ENCODE peak calls at places on chromosomes 7 and 10, in eight cellular contexts. U, M, C, L, F, T, E and Y are unnamed samples.

GRCh38 chr10:62627985-62628384 is 176.5 kb upstream of the ADO start:
- DNase-seq in U (no peak), M (no peak), C (no peak), L (no peak), F (no peak), T (peak; percentile 25), E (no peak), Y (no peak)

GRCh38 chr7:157485361-157485831 is 148.6 kb downstream of the DNAJB6 start:
- DNase-seq in U (peak; percentile 45), M (no peak), C (no peak), L (no peak), F (no peak), T (no peak), E (no peak), Y (no peak)

GRCh38 chr10:121449457-121450045 is 148.7 kb downstream of the FGFR2 start:
- DNase-seq in U (no peak), M (no peak), C (no peak), L (no peak), F (no peak), T (no peak), E (no peak), Y (no peak)

GRCh38 chr7:98240961-98241673 is 10.9 kb downstream of the TECPR1 start:
- DNase-seq in U (no peak), M (no peak), C (peak; percentile 18), L (peak; percentile 29), F (peak; percentile 59), T (peak; percentile 21), E (peak; percentile 56), Y (no peak)

GRCh38 chr10:124007102-124007772 is 86.2 kb downstream of the CHST15 start:
- DNase-seq in U (no peak), M (no peak), C (no peak), L (no peak), F (no peak), T (no peak), E (no peak), Y (no peak)

GRCh38 chr10:46234431-46235060 is 52.3 kb upstream of the ANTXRL start:
- DNase-seq in U (peak; percentile 42), M (no peak), C (no peak), L (no peak), F (no peak), T (no peak), E (no peak), Y (no peak)

GRCh38 chr10:93261961-93262610 is 188.4 kb downstream of the CYP26A1 start:
- DNase-seq in U (no peak), M (peak; percentile 5), C (no peak), L (no peak), F (no peak), T (peak; percentile 63), E (peak; percentile 21), Y (no peak)

GRCh38 chr10:122331615-122332446 is 42.7 kb upstream of the PLEKHA1 start:
- DNase-seq in U (no peak), M (peak; percentile 90), C (no peak), L (no peak), F (no peak), T (peak; percentile 72), E (no peak), Y (no peak)

GRCh38 chr10:126166797-126167196 is 221.5 kb downstream of the ADAM12 start:
- DNase-seq in U (no peak), M (no peak), C (no peak), L (no peak), F (no peak), T (no peak), E (no peak), Y (no peak)

GRCh38 chr7:69598487-69599148 is 343 bp downstream of the AUTS2 start:
- DNase-seq in U (no peak), M (no peak), C (no peak), L (no peak), F (no peak), T (peak; percentile 42), E (no peak), Y (no peak)

GRCh38 chr10:6400331-6400730 is 179.7 kb downstream of the PRKCQ start:
- DNase-seq in U (no peak), M (no peak), C (no peak), L (no peak), F (no peak), T (no peak), E (no peak), Y (no peak)

GRCh38 chr10:6402349-6402709 is 177.7 kb downstream of the PRKCQ start:
- DNase-seq in U (no peak), M (no peak), C (no peak), L (no peak), F (no peak), T (no peak), E (no peak), Y (no peak)

GRCh38 chr10:6401066-6401465 is 179.0 kb downstream of the PRKCQ start:
- DNase-seq in U (no peak), M (no peak), C (no peak), L (no peak), F (no peak), T (peak; percentile 19), E (no peak), Y (no peak)

GRCh38 chr10:6402960-6403359 is 177.1 kb downstream of the PRKCQ start:
- DNase-seq in U (no peak), M (no peak), C (no peak), L (no peak), F (no peak), T (no peak), E (no peak), Y (no peak)

DNA sequence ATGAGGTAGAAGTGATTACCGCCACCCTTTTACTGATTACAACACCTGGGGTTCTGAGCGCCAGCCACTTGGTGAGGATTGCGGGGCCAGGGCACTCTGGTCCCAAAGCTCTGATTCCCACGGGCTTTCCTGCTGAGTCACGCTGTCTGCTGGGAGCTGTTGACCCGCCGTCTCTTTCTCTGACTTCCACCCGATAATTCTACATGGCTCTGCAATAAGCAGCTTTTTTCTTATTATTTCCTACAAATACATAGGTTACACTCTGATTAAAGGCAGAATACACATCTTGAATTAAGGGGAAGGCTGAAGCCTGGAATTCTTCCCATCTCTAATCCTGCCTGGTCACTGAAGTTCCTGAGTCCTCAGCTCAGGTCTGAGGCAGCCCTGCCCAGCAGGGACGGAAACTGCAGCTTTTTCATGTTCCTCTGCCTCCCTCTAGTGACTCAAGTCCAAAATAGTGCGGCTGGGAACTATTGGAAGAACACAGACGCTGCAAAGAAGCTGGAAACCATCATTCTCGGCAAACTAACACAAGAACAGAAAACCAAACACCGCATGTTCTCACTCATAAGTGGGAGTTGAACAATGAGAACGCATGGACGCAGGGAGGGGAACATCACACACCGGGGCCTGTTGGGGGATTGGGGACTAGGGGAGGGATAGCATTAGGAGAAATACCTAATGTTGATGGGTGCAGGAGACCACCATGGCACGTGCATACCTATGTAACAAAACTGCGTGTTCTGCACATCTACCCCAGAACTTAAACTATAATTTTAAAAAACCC is 178.3 kb downstream of the PRKCQ start:
- DNase-seq in U (peak; percentile 74), M (peak; percentile 58), C (peak; percentile 89), L (peak; percentile 82), F (peak; percentile 93), T (peak; percentile 88), E (peak; percentile 94), Y (peak; percentile 29)
- H3K4me3 ChIP-seq in U (no peak overlapping the region), M (peak overlapping the region; percentile 23), C (peak overlapping the region; percentile 57), L (no peak overlapping the region), F (no peak overlapping the region), T (peak overlapping the region; percentile 54), E (peak overlapping the region; percentile 39), Y (no peak overlapping the region)

GRCh38 chr10:91487914-91488577 is 77.9 kb downstream of the HECTD2 start:
- DNase-seq in U (no peak), M (no peak), C (no peak), L (no peak), F (no peak), T (no peak), E (no peak), Y (no peak)

GRCh38 chr10:91495402-91495801 is 85.3 kb downstream of the HECTD2 start:
- DNase-seq in U (no peak), M (no peak), C (no peak), L (no peak), F (no peak), T (no peak), E (no peak), Y (no peak)

DNA sequence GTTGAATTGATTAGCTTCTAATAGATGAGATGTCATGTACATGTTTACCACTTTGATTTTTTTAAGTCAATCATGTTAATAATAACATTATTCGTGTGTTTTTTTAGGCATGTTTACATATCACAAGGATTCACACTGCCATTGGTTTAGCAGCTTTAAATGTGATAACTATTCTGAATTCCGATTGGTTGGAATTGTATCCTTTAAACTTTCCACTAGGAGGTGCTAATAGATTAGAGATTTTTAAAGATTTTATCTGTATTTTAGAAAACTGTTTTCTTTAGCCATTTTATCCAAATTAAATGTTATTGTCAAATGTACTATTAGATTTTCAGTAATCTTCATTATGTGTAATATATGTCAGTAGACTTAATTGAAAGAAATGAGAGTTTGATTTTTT is 83.2 kb downstream of the HECTD2 start:
- DNase-seq in U (no peak), M (no peak), C (peak; percentile 32), L (peak; percentile 20), F (peak; percentile 24), T (peak; percentile 53), E (peak; percentile 64), Y (no peak)
- TF ChIP-seq CTCF in U (no peak), M (peak; percentile 14), C (peak; percentile 10), L (peak; percentile 25), F (peak; percentile 49), T (peak; percentile 18), E (peak; percentile 32), Y (peak; percentile 27)

DNA sequence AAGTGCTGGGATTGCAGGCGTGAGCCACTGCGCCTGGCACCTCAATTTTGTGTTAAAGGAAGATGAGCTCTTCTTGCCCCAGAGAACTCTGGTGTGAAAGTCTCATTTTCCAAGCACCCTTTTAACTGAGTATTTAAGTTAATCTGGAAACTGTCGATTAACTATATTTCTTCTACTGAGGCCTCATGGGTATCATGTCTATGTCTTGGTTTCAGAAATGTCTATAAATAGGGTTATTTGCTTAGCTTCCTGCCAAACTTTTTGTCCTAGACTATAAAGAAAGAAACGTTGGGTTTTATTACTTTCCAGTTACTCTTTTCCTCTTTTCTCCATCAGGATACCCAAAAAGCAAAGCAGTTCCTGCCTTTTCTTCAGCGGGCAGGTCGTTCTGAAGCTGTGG is 102.4 kb downstream of the LRRC4 start:
- DNase-seq in U (no peak), M (no peak), C (no peak), L (peak; percentile 53), F (no peak), T (no peak), E (no peak), Y (no peak)
- H3K4me3 ChIP-seq in U (no peak overlapping the region), M (no peak overlapping the region), C (no peak overlapping the region), L (peak overlapping the region; percentile 2), F (no peak overlapping the region), T (no peak overlapping the region), E (no peak overlapping the region), Y (peak overlapping the region; percentile 29)

DNA sequence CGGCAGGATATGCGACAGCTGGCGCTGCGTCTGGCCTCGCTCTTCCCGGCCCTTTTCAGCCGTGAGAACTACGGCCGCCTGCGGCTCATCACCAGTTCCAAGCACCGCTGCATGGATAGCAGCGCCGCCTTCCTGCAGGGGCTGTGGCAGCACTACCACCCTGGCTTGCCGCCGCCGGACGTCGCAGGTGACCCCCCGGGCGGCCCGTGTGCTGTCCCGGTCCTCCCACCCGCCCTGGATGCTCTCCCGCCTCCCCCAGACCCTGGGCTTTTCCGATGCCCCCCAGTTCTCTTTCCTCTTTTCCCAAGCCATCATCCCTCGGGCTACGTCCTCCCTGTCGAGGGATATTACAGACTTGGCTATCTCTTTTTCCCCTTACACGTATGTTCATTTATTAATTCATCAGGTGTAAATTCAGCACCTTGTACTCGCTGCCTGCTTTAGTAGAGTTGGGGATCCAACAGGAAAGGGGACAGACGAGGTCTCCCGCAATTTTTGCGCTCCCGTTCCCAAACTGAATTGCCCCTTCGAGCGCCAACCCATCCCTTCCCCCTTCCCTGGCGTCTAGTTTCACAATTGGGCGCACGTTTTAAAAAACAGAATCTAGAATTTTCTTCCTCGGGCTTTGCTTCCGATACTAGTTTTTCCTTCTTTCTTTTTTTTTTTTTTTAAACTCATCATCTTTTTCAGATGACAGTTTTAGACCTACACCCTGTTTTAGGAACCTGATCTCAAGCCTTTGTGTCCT is 847 bp downstream of the MINPP1 start:
- DNase-seq in U (peak; percentile 56), M (no peak), C (peak; percentile 10), L (peak; percentile 71), F (peak; percentile 86), T (peak; percentile 53), E (peak; percentile 60), Y (no peak)
- TF ChIP-seq CTCF in U (peak; percentile 38), M (peak; percentile 83), C (peak; percentile 57), L (peak; percentile 54), F (peak; percentile 62), T (peak; percentile 64), E (peak; percentile 65), Y (peak; percentile 84)